ENCODE peak calls at places on chromosomes 7 and 10, in eight cellular contexts. O, Q, E, K, Y, N, W and B are unnamed samples.

GRCh38 chr10:49395741-49396665 is at the start of gene DRGX:
- DNase-seq in O (no peak), E (no peak), Q (no peak), N (no peak), K (no peak), Y (no peak), W (no peak), B (no peak)

GRCh38 chr10:133185421-133185820 is 25.4 kb downstream of the KNDC1 start:
- DNase-seq in N (no peak), Q (no peak), E (no peak), K (no peak), Y (no peak), O (no peak), W (no peak), B (peak; percentile 1)

GRCh38 chr10:112286837-112287818 is 3.9 kb downstream of the TECTB start:
- DNase-seq in Q (no peak), N (peak; percentile 3), E (no peak), O (no peak), K (no peak), Y (no peak), W (no peak), B (no peak)

GRCh38 chr7:105924950-105925349 is 38.1 kb upstream of the CDHR3 start:
- DNase-seq in N (no peak), Q (no peak), O (no peak), E (no peak), W (no peak), Y (no peak), K (peak; percentile 3), B (no peak)

GRCh38 chr10:12848439-12849173 is 152.9 kb downstream of the CCDC3 start:
- DNase-seq in W (no peak), N (no peak), E (no peak), O (no peak), Q (no peak), K (no peak), Y (no peak), B (no peak)

GRCh38 chr10:31437959-31438358 is 118.9 kb downstream of the ZEB1 start:
- DNase-seq in E (no peak), Y (no peak), O (no peak), Q (no peak), W (no peak), N (no peak), K (no peak), B (no peak)

GRCh38 chr7:150308575-150308974 is 14.6 kb upstream of the LRRC61 start:
- DNase-seq in Q (no peak), O (no peak), N (no peak), E (no peak), K (no peak), W (no peak), Y (no peak), B (no peak)

GRCh38 chr7:70457477-70458194 is 674.3 kb upstream of the GALNT17 start:
- DNase-seq in W (no peak), E (no peak), N (no peak), O (no peak), Q (no peak), Y (no peak), K (no peak), B (no peak)

GRCh38 chr7:73423519-73424485 is 9.8 kb upstream of the FZD9 start:
- DNase-seq in E (no peak), N (no peak), O (no peak), Q (no peak), W (no peak), K (no peak), Y (no peak), B (no peak)

GRCh38 chr10:125002423-125003145 is 60.7 kb downstream of the ZRANB1 start:
- DNase-seq in K (no peak), E (no peak), Q (no peak), Y (no peak), O (peak; percentile 20), N (no peak), W (no peak), B (no peak)

GRCh38 chr10:89649051-89649450 is 4.0 kb upstream of the PANK1 start:
- DNase-seq in E (no peak), K (no peak), Q (no peak), Y (no peak), N (no peak), W (no peak), O (no peak), B (no peak)

GRCh38 chr7:22569586-22570321 is 69.8 kb upstream of the STEAP1B start:
- DNase-seq in E (no peak), W (no peak), K (no peak), Q (no peak), Y (peak; percentile 86), O (no peak), N (no peak), B (peak; percentile 85)

GRCh38 chr10:19952103-19952502 is 135.9 kb downstream of the PLXDC2 start:
- DNase-seq in W (no peak), K (no peak), O (no peak), Y (no peak), Q (no peak), N (no peak), E (no peak), B (no peak)

GRCh38 chr10:103442031-103442461 is 10.1 kb downstream of the CALHM2 start:
- DNase-seq in E (no peak), Y (peak; percentile 34), O (peak; percentile 53), W (no peak), K (no peak), Q (no peak), N (no peak), B (no peak)

GRCh38 chr7:134710854-134711624 is 64.4 kb downstream of the BPGM start:
- DNase-seq in E (no peak), Q (no peak), W (peak; percentile 43), K (peak; percentile 46), N (no peak), O (no peak), Y (peak; percentile 39), B (peak; percentile 10)

GRCh38 chr10:102778781-102779180 is 35.0 kb downstream of the WBP1L start:
- DNase-seq in W (no peak), O (no peak), N (no peak), Y (no peak), E (no peak), K (no peak), Q (no peak), B (no peak)

GRCh38 chr7:106139253-106140251 is 27.4 kb upstream of the SYPL1 start:
- DNase-seq in K (no peak), Q (no peak), N (no peak), O (no peak), Y (no peak), W (no peak), E (no peak), B (no peak)

GRCh38 chr7:151442776-151443496 is 3.0 kb upstream of the CRYGN start:
- DNase-seq in O (no peak), E (no peak), Y (no peak), W (no peak), N (no peak), Q (no peak), K (no peak), B (no peak)

GRCh38 chr10:60390224-60390626 is 550 bp upstream of the ANK3 start:
- DNase-seq in N (no peak), O (no peak), E (no peak), Y (peak; percentile 36), W (no peak), K (no peak), Q (no peak), B (no peak)

GRCh38 chr7:117220836-117221235 is 102.0 kb downstream of the WNT2 start:
- DNase-seq in K (no peak), N (no peak), E (no peak), Q (no peak), W (no peak), O (no peak), Y (no peak), B (no peak)

GRCh38 chr10:106560925-106561640 is 603.4 kb downstream of the SORCS1 start:
- DNase-seq in N (no peak), K (no peak), Y (peak; percentile 82), W (no peak), O (no peak), E (no peak), Q (no peak), B (peak; percentile 64)

GRCh38 chr10:124724279-124725027 is 19.7 kb downstream of the FAM53B start:
- DNase-seq in W (no peak), E (no peak), O (no peak), Y (no peak), Q (no peak), N (peak; percentile 40), K (no peak), B (no peak)

GRCh38 chr10:30182191-30183075 is 123.0 kb upstream of the JCAD start:
- DNase-seq in Y (peak; percentile 94), E (no peak), N (peak; percentile 3), O (no peak), Q (no peak), K (no peak), W (no peak), B (peak; percentile 88)

GRCh38 chr7:157770716-157771320 is 434.0 kb downstream of the DNAJB6 start:
- DNase-seq in Q (no peak), K (no peak), W (no peak), E (no peak), O (no peak), N (no peak), Y (no peak), B (no peak)

GRCh38 chr7:130943336-130943901 is 209.4 kb upstream of the KLF14 start:
- DNase-seq in N (no peak), W (no peak), Q (no peak), Y (peak; percentile 82), O (no peak), E (no peak), K (no peak), B (peak; percentile 69)

GRCh38 chr10:72310636-72311035 is 36.9 kb downstream of the DDIT4 start:
- DNase-seq in K (no peak), Y (no peak), W (no peak), E (no peak), O (peak; percentile 37), Q (no peak), N (peak; percentile 26), B (no peak)